ENCODE peak calls at places on chromosomes 11 and 22, in ten cellular contexts. One of them, this sample, is unnamed.
A peak's percentile ranks its signal among the peaks of the same experiment; 100 is the strongest.

GRCh38 chr22:24376606-24377005 is 50.8 kb upstream of the ADORA2A start:
- DNase-seq in HCT116: no peak
- DNase-seq in thyroid gland: no peak
- DNase-seq in GM06990: no peak
- DNase-seq in Caco-2: no peak
- DNase-seq in mucosa of descending colon: no peak
- DNase-seq in neural progenitor cell: no peak
- DNase-seq in stomach: no peak
- DNase-seq in nephron progenitor cell: no peak
- DNase-seq in CD4-positive, alpha-beta T cell: no peak
- DNase-seq in this sample: no peak

GRCh38 chr11:112179601-112180000 is 4.3 kb downstream of the BCO2 start:
- DNase-seq in thyroid gland: no peak
- DNase-seq in mucosa of descending colon: no peak
- DNase-seq in HCT116: no peak
- DNase-seq in neural progenitor cell: no peak
- DNase-seq in CD4-positive, alpha-beta T cell: no peak
- DNase-seq in GM06990: no peak
- DNase-seq in Caco-2: no peak
- DNase-seq in nephron progenitor cell: no peak
- DNase-seq in stomach: no peak
- DNase-seq in this sample: no peak

GRCh38 chr11:125348704-125349635 is 147.1 kb downstream of the FEZ1 start:
- DNase-seq in HCT116: no peak
- DNase-seq in thyroid gland: peak; percentile 54
- DNase-seq in stomach: peak; percentile 54
- DNase-seq in mucosa of descending colon: peak; percentile 55
- DNase-seq in nephron progenitor cell: peak; percentile 89
- DNase-seq in neural progenitor cell: peak; percentile 95
- DNase-seq in GM06990: no peak
- DNase-seq in Caco-2: peak; percentile 72
- DNase-seq in CD4-positive, alpha-beta T cell: no peak
- DNase-seq in this sample: no peak

GRCh38 chr11:1226981-1227550 is 4.2 kb downstream of the MUC5B start:
- DNase-seq in neural progenitor cell: peak; percentile 44
- DNase-seq in Caco-2: peak; percentile 32
- DNase-seq in stomach: no peak
- DNase-seq in thyroid gland: no peak
- DNase-seq in GM06990: no peak
- DNase-seq in CD4-positive, alpha-beta T cell: no peak
- DNase-seq in mucosa of descending colon: peak; percentile 6
- DNase-seq in nephron progenitor cell: peak; percentile 56
- DNase-seq in HCT116: no peak
- DNase-seq in this sample: no peak

GRCh38 chr11:28913883-28914282 is 805.7 kb downstream of the METTL15 start:
- DNase-seq in Caco-2: no peak
- DNase-seq in nephron progenitor cell: no peak
- DNase-seq in CD4-positive, alpha-beta T cell: no peak
- DNase-seq in stomach: no peak
- DNase-seq in neural progenitor cell: no peak
- DNase-seq in HCT116: no peak
- DNase-seq in thyroid gland: no peak
- DNase-seq in mucosa of descending colon: no peak
- DNase-seq in GM06990: no peak
- DNase-seq in this sample: no peak

GRCh38 chr11:114621072-114621471 is 25.5 kb upstream of the NXPE4 start:
- DNase-seq in nephron progenitor cell: no peak
- DNase-seq in Caco-2: no peak
- DNase-seq in CD4-positive, alpha-beta T cell: no peak
- DNase-seq in neural progenitor cell: no peak
- DNase-seq in stomach: no peak
- DNase-seq in mucosa of descending colon: no peak
- DNase-seq in GM06990: peak; percentile 12
- DNase-seq in HCT116: no peak
- DNase-seq in thyroid gland: no peak
- DNase-seq in this sample: no peak

GRCh38 chr11:13907678-13908077 is 54.8 kb upstream of the SPON1 start:
- DNase-seq in thyroid gland: no peak
- DNase-seq in stomach: no peak
- DNase-seq in neural progenitor cell: no peak
- DNase-seq in mucosa of descending colon: no peak
- DNase-seq in Caco-2: no peak
- DNase-seq in nephron progenitor cell: no peak
- DNase-seq in CD4-positive, alpha-beta T cell: no peak
- DNase-seq in GM06990: no peak
- DNase-seq in HCT116: no peak
- DNase-seq in this sample: no peak

GRCh38 chr22:36544107-36544620 is 15.2 kb upstream of the EIF3D start:
- DNase-seq in HCT116: no peak
- DNase-seq in nephron progenitor cell: no peak
- DNase-seq in GM06990: no peak
- DNase-seq in stomach: no peak
- DNase-seq in thyroid gland: no peak
- DNase-seq in Caco-2: no peak
- DNase-seq in neural progenitor cell: no peak
- DNase-seq in mucosa of descending colon: no peak
- DNase-seq in CD4-positive, alpha-beta T cell: no peak
- DNase-seq in this sample: no peak

GRCh38 chr22:30080805-30081204 is 541 bp downstream of the HORMAD2 start:
- DNase-seq in CD4-positive, alpha-beta T cell: no peak
- DNase-seq in thyroid gland: no peak
- DNase-seq in HCT116: no peak
- DNase-seq in neural progenitor cell: no peak
- DNase-seq in nephron progenitor cell: no peak
- DNase-seq in mucosa of descending colon: no peak
- DNase-seq in stomach: no peak
- DNase-seq in Caco-2: no peak
- DNase-seq in GM06990: no peak
- DNase-seq in this sample: no peak

GRCh38 chr11:11157201-11157600 is 195.8 kb downstream of the CSNK2A3 start:
- DNase-seq in Caco-2: peak; percentile 53
- DNase-seq in mucosa of descending colon: peak; percentile 21
- DNase-seq in neural progenitor cell: peak; percentile 73
- DNase-seq in GM06990: no peak
- DNase-seq in nephron progenitor cell: peak; percentile 42
- DNase-seq in thyroid gland: peak; percentile 66
- DNase-seq in CD4-positive, alpha-beta T cell: peak; percentile 59
- DNase-seq in HCT116: peak; percentile 21
- DNase-seq in stomach: no peak
- DNase-seq in this sample: no peak

GRCh38 chr22:36397081-36397766 is 9.5 kb upstream of the MYH9 start:
- DNase-seq in stomach: no peak
- DNase-seq in CD4-positive, alpha-beta T cell: no peak
- DNase-seq in GM06990: no peak
- DNase-seq in Caco-2: peak; percentile 75
- DNase-seq in HCT116: no peak
- DNase-seq in neural progenitor cell: no peak
- DNase-seq in thyroid gland: no peak
- DNase-seq in nephron progenitor cell: no peak
- DNase-seq in mucosa of descending colon: no peak
- DNase-seq in this sample: peak; percentile 90

GRCh38 chr22:44807915-44808690 is 55.7 kb downstream of the ARHGAP8 start:
- DNase-seq in neural progenitor cell: peak; percentile 62
- DNase-seq in Caco-2: no peak
- DNase-seq in HCT116: no peak
- DNase-seq in GM06990: no peak
- DNase-seq in stomach: no peak
- DNase-seq in nephron progenitor cell: peak; percentile 61
- DNase-seq in thyroid gland: no peak
- DNase-seq in mucosa of descending colon: no peak
- DNase-seq in CD4-positive, alpha-beta T cell: no peak
- DNase-seq in this sample: no peak

DNA sequence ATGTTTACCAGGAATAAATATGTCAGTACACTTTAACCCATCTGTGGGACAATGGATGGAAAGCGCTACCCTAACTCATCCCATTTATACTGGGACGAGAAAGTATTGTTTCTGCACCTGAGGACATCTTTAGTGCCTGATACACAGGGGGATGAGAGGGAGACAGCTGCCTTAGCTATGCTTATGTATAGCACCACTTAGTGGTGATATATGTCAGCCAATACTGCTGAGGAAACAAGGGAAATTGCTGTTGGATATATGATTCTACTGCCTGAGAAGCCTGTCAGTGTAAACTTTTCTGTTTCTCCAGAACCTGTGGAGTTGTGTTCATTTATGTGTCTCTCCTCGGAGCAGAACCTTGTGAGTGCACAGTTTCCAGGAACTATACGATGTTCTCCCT is 13.3 kb upstream of the CEP295 start:
- DNase-seq in Caco-2: no peak
- DNase-seq in nephron progenitor cell: no peak
- DNase-seq in CD4-positive, alpha-beta T cell: no peak
- DNase-seq in neural progenitor cell: peak; percentile 53
- DNase-seq in HCT116: no peak
- DNase-seq in thyroid gland: no peak
- DNase-seq in mucosa of descending colon: no peak
- DNase-seq in stomach: no peak
- DNase-seq in GM06990: no peak
- DNase-seq in this sample: no peak
- TF ChIP-seq CTCF in Caco-2: peak; percentile 74
- TF ChIP-seq CTCF in nephron progenitor cell: peak; percentile 40
- TF ChIP-seq CTCF in CD4-positive, alpha-beta T cell: no peak
- TF ChIP-seq CTCF in neural progenitor cell: peak; percentile 58
- TF ChIP-seq CTCF in HCT116: peak; percentile 43
- TF ChIP-seq CTCF in thyroid gland: no peak
- TF ChIP-seq CTCF in mucosa of descending colon: no peak
- TF ChIP-seq CTCF in stomach: no peak
- TF ChIP-seq CTCF in GM06990: peak; percentile 57
- TF ChIP-seq CTCF in this sample: peak; percentile 45

DNA sequence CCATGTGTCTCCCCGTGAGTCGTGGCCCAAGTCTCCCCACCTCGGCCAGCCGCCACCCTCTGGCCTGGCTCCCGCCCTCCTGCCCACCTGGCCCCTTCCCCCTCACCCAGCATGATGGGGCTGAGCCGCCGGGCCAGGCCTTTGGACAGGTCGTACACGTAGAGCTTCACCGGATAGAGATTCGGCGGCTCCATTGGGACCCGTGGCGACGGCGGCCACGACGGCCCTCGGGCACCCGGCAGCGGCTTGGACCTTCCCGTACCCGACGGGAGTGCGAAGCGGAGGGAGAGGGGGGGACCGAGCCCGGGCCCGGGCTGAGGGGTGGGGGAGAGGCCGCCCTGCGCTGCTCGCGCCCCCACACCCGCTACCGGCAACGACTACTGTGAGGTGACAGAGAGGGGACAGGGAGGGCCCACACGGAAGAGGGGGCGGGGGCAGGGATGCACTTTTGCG is at the start of gene DESI1:
- DNase-seq in thyroid gland: peak; percentile 57
- DNase-seq in neural progenitor cell: no peak
- DNase-seq in GM06990: no peak
- DNase-seq in CD4-positive, alpha-beta T cell: no peak
- DNase-seq in Caco-2: peak; percentile 71
- DNase-seq in mucosa of descending colon: no peak
- DNase-seq in HCT116: no peak
- DNase-seq in stomach: no peak
- DNase-seq in nephron progenitor cell: no peak
- DNase-seq in this sample: no peak
- TF ChIP-seq CTCF in thyroid gland: no peak
- TF ChIP-seq CTCF in neural progenitor cell: no peak
- TF ChIP-seq CTCF in GM06990: no peak
- TF ChIP-seq CTCF in CD4-positive, alpha-beta T cell: no peak
- TF ChIP-seq CTCF in Caco-2: no peak
- TF ChIP-seq CTCF in mucosa of descending colon: no peak
- TF ChIP-seq CTCF in HCT116: no peak
- TF ChIP-seq CTCF in stomach: no peak
- TF ChIP-seq CTCF in nephron progenitor cell: no peak
- TF ChIP-seq CTCF in this sample: no peak

GRCh38 chr11:72551571-72551970 is 117.2 kb upstream of the CLPB start:
- DNase-seq in mucosa of descending colon: no peak
- DNase-seq in HCT116: no peak
- DNase-seq in CD4-positive, alpha-beta T cell: no peak
- DNase-seq in GM06990: no peak
- DNase-seq in neural progenitor cell: no peak
- DNase-seq in nephron progenitor cell: no peak
- DNase-seq in thyroid gland: no peak
- DNase-seq in stomach: no peak
- DNase-seq in Caco-2: no peak
- DNase-seq in this sample: peak; percentile 22

GRCh38 chr11:72548481-72548880 is 114.2 kb upstream of the CLPB start:
- DNase-seq in thyroid gland: no peak
- DNase-seq in nephron progenitor cell: no peak
- DNase-seq in HCT116: no peak
- DNase-seq in mucosa of descending colon: no peak
- DNase-seq in CD4-positive, alpha-beta T cell: no peak
- DNase-seq in neural progenitor cell: no peak
- DNase-seq in Caco-2: no peak
- DNase-seq in GM06990: no peak
- DNase-seq in stomach: no peak
- DNase-seq in this sample: no peak

GRCh38 chr11:72556433-72556832 is 117.8 kb downstream of the PDE2A start:
- DNase-seq in stomach: no peak
- DNase-seq in CD4-positive, alpha-beta T cell: no peak
- DNase-seq in mucosa of descending colon: no peak
- DNase-seq in GM06990: no peak
- DNase-seq in Caco-2: no peak
- DNase-seq in thyroid gland: no peak
- DNase-seq in neural progenitor cell: peak; percentile 1
- DNase-seq in nephron progenitor cell: no peak
- DNase-seq in HCT116: no peak
- DNase-seq in this sample: no peak

GRCh38 chr11:72552399-72552910 is 118.1 kb upstream of the CLPB start:
- DNase-seq in nephron progenitor cell: no peak
- DNase-seq in Caco-2: no peak
- DNase-seq in HCT116: no peak
- DNase-seq in stomach: no peak
- DNase-seq in CD4-positive, alpha-beta T cell: no peak
- DNase-seq in thyroid gland: no peak
- DNase-seq in GM06990: no peak
- DNase-seq in mucosa of descending colon: no peak
- DNase-seq in neural progenitor cell: no peak
- DNase-seq in this sample: no peak

GRCh38 chr11:72553748-72554147 is 119.4 kb upstream of the CLPB start:
- DNase-seq in CD4-positive, alpha-beta T cell: no peak
- DNase-seq in nephron progenitor cell: no peak
- DNase-seq in stomach: no peak
- DNase-seq in mucosa of descending colon: peak; percentile 21
- DNase-seq in neural progenitor cell: peak; percentile 36
- DNase-seq in Caco-2: no peak
- DNase-seq in thyroid gland: no peak
- DNase-seq in HCT116: no peak
- DNase-seq in GM06990: no peak
- DNase-seq in this sample: no peak
- TF ChIP-seq CTCF in CD4-positive, alpha-beta T cell: no peak
- TF ChIP-seq CTCF in nephron progenitor cell: no peak
- TF ChIP-seq CTCF in stomach: no peak
- TF ChIP-seq CTCF in mucosa of descending colon: no peak
- TF ChIP-seq CTCF in neural progenitor cell: peak; percentile 43
- TF ChIP-seq CTCF in Caco-2: peak; percentile 42
- TF ChIP-seq CTCF in thyroid gland: no peak
- TF ChIP-seq CTCF in HCT116: peak; percentile 46
- TF ChIP-seq CTCF in GM06990: peak; percentile 51
- TF ChIP-seq CTCF in this sample: no peak

GRCh38 chr11:34890812-34891211 is 25.4 kb downstream of the APIP start:
- DNase-seq in CD4-positive, alpha-beta T cell: no peak
- DNase-seq in stomach: no peak
- DNase-seq in GM06990: no peak
- DNase-seq in HCT116: peak; percentile 56
- DNase-seq in Caco-2: no peak
- DNase-seq in nephron progenitor cell: no peak
- DNase-seq in thyroid gland: no peak
- DNase-seq in neural progenitor cell: peak; percentile 59
- DNase-seq in mucosa of descending colon: peak; percentile 25
- DNase-seq in this sample: no peak
- TF ChIP-seq CTCF in CD4-positive, alpha-beta T cell: peak; percentile 22
- TF ChIP-seq CTCF in stomach: no peak
- TF ChIP-seq CTCF in GM06990: peak; percentile 25
- TF ChIP-seq CTCF in HCT116: peak; percentile 67
- TF ChIP-seq CTCF in Caco-2: peak; percentile 37
- TF ChIP-seq CTCF in nephron progenitor cell: no peak
- TF ChIP-seq CTCF in thyroid gland: peak; percentile 43
- TF ChIP-seq CTCF in neural progenitor cell: peak; percentile 58
- TF ChIP-seq CTCF in mucosa of descending colon: no peak
- TF ChIP-seq CTCF in this sample: peak; percentile 86